ENCODE peak calls at places on chromosome 9, in eight cellular contexts. G, J, C, O, I, W, H and X are unnamed samples.

GRCh38 chr9:134335095-134335489 is 8.8 kb downstream of the RXRA start:
- DNase-seq in G (no peak), J (peak; percentile 50), C (no peak), O (no peak), I (no peak), W (no peak), H (no peak), X (no peak)

GRCh38 chr9:104993291-104993963 is 65.5 kb upstream of the ABCA1 start:
- DNase-seq in G (peak; percentile 96), J (peak; percentile 67), C (no peak), O (peak; percentile 81), I (no peak), W (peak; percentile 52), H (peak; percentile 73), X (peak; percentile 86)

GRCh38 chr9:121272401-121272948 is 4.5 kb downstream of the GSN start:
- DNase-seq in G (no peak), J (no peak), C (no peak), O (no peak), I (no peak), W (no peak), H (no peak), X (no peak)

GRCh38 chr9:75850459-75851200 is 39.8 kb upstream of the PCSK5 start:
- DNase-seq in G (no peak), J (no peak), C (no peak), O (no peak), I (no peak), W (no peak), H (no peak), X (no peak)

GRCh38 chr9:13110766-13111400 is 168.6 kb downstream of the MPDZ start:
- DNase-seq in G (peak; percentile 53), J (peak; percentile 71), C (no peak), O (peak; percentile 75), I (no peak), W (no peak), H (no peak), X (peak; percentile 35)

GRCh38 chr9:93094294-93095204 is 1.5 kb upstream of the CARD19 start:
- DNase-seq in G (no peak), J (no peak), C (no peak), O (no peak), I (no peak), W (peak; percentile 62), H (peak; percentile 77), X (no peak)

GRCh38 chr9:135898634-135899407 is 8.5 kb downstream of the CAMSAP1 start:
- DNase-seq in G (peak; percentile 75), J (peak; percentile 96), C (no peak), O (peak; percentile 83), I (no peak), W (no peak), H (peak; percentile 1), X (no peak)

GRCh38 chr9:119282476-119283117 is 86.6 kb downstream of the BRINP1 start:
- DNase-seq in G (no peak), J (no peak), C (no peak), O (no peak), I (no peak), W (no peak), H (no peak), X (no peak)

GRCh38 chr9:111148994-111149759 is 110.9 kb upstream of the LPAR1 start:
- DNase-seq in G (peak; percentile 13), J (peak; percentile 16), C (peak; percentile 8), O (no peak), I (no peak), W (no peak), H (no peak), X (peak; percentile 35)

GRCh38 chr9:7119612-7120011 is 361.8 kb downstream of the KDM4C start:
- DNase-seq in G (no peak), J (no peak), C (no peak), O (no peak), I (no peak), W (no peak), H (no peak), X (no peak)

GRCh38 chr9:137432687-137433348 is 8.3 kb downstream of the ENTPD8 start:
- DNase-seq in G (no peak), J (no peak), C (no peak), O (no peak), I (no peak), W (peak; percentile 47), H (peak; percentile 61), X (no peak)

GRCh38 chr9:90441814-90442213 is 200.8 kb downstream of the DIRAS2 start:
- DNase-seq in G (no peak), J (no peak), C (no peak), O (no peak), I (no peak), W (no peak), H (no peak), X (no peak)

GRCh38 chr9:73133042-73133651 is 18.5 kb upstream of the ANXA1 start:
- DNase-seq in G (no peak), J (no peak), C (no peak), O (no peak), I (no peak), W (no peak), H (no peak), X (no peak)
- H3K4me3 ChIP-seq in G (peak overlapping the region; percentile 66), J (peak overlapping the region; percentile 59), C (no peak overlapping the region), O (peak overlapping the region; percentile 82), I (no peak overlapping the region), W (no peak overlapping the region), H (peak overlapping the region; percentile 63), X (peak overlapping the region; percentile 56)

GRCh38 chr9:31137850-31138160 is 1246.6 kb upstream of the ACO1 start:
- DNase-seq in G (no peak), J (peak; percentile 1), C (no peak), O (no peak), I (no peak), W (no peak), H (no peak), X (peak; percentile 54)

GRCh38 chr9:31142456-31142855 is 1242.0 kb upstream of the ACO1 start:
- DNase-seq in G (peak; percentile 69), J (no peak), C (no peak), O (no peak), I (no peak), W (no peak), H (no peak), X (no peak)

GRCh38 chr9:31136524-31136923 is 1247.9 kb upstream of the ACO1 start:
- DNase-seq in G (no peak), J (no peak), C (no peak), O (no peak), I (no peak), W (no peak), H (no peak), X (no peak)

GRCh38 chr9:31137151-31137849 is 1247.1 kb upstream of the ACO1 start:
- DNase-seq in G (peak; percentile 93), J (peak; percentile 82), C (no peak), O (peak; percentile 90), I (no peak), W (no peak), H (no peak), X (peak; percentile 99)

DNA sequence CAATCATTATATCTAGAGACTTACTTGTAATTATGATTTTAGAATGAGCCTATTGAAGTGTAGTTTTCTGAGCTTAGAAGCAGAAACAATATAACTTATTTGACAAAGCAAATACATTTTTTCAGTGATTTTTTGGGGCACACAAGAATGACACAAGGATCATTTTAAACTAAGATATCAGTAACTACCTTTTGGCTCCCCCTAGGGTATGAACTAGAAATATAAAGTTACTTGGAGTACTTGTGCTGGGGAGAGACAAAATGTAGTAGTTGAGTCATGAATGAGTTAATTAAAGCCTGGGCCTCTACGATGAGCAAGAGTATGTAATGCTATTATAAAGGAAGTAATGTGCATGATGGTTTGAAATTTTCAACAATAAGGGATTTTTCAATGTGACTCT is 1244.1 kb upstream of the ACO1 start:
- DNase-seq in G (peak; percentile 14), J (peak; percentile 59), C (peak; percentile 9), O (peak; percentile 27), I (no peak), W (no peak), H (no peak), X (peak; percentile 73)
- TF ChIP-seq CTCF in G (peak; percentile 36), J (peak; percentile 27), C (peak; percentile 45), O (peak; percentile 28), I (no peak), W (no peak), H (peak; percentile 30), X (peak; percentile 60)

GRCh38 chr9:87592554-87593394 is 95.1 kb downstream of the DAPK1 start:
- DNase-seq in G (peak; percentile 75), J (peak; percentile 69), C (no peak), O (peak; percentile 69), I (no peak), W (no peak), H (peak; percentile 78), X (peak; percentile 72)
- H3K4me3 ChIP-seq in G (no peak overlapping the region), J (no peak overlapping the region), C (no peak overlapping the region), O (peak overlapping the region; percentile 12), I (no peak overlapping the region), W (no peak overlapping the region), H (no peak overlapping the region), X (no peak overlapping the region)

DNA sequence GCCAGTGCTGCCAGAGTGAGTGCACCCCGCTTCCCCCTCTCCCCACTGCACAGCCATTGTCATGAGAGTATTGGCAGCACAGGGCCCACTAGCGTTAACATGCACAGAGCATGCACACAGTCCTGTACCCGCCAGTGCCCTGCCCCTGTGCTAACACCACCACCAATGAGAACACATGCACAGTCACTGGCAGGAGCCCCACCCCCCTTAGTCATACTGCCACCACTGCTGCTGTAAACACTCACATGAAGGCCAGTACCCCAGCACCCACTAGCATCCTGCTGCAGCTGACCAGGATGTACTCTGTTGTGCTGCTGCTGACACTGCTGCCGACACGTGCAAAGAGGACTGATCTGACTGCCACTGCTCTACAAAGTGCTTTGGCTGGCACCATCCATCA is 19.5 kb upstream of the RANBP6 start:
- DNase-seq in G (no peak), J (peak; percentile 15), C (no peak), O (no peak), I (no peak), W (no peak), H (no peak), X (no peak)
- TF ChIP-seq CTCF in G (no peak), J (no peak), C (no peak), O (no peak), I (no peak), W (no peak), H (no peak), X (no peak)

DNA sequence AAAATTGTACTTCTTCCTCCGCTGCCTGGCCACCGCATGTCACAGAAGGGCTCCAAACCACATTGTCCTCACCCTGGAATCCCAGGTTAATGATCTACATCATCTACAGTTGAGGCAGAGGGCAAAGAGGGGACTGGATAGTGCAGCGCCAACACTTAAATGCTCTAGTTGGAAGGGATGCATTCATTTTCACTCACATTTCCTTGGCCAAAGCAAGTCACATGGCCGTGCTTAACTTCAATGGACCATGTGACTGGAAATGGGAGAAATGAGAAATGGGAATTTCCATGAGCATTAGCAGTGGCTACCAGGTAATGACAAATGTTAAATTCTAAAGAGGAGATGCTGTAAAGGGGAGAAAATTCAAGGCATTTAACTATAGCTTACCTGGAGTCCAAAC is 13.3 kb upstream of the GNAQ start:
- DNase-seq in G (no peak), J (no peak), C (no peak), O (no peak), I (no peak), W (no peak), H (no peak), X (no peak)
- H3K4me3 ChIP-seq in G (no peak overlapping the region), J (no peak overlapping the region), C (no peak overlapping the region), O (no peak overlapping the region), I (no peak overlapping the region), W (no peak overlapping the region), H (no peak overlapping the region), X (no peak overlapping the region)

GRCh38 chr9:106668534-106668933 is 194.4 kb upstream of the ZNF462 start:
- DNase-seq in G (no peak), J (no peak), C (no peak), O (no peak), I (no peak), W (no peak), H (no peak), X (no peak)
- TF ChIP-seq CTCF in G (no peak), J (no peak), C (no peak), O (no peak), I (no peak), W (no peak), H (no peak), X (no peak)